ENCODE peak calls at places on chromosomes 13 and 19, in six cellular contexts. N is activated T-cell treated with anti-CD3 and anti-CD28 coated beads for 24 hours, Z is GM13976, P is prostate gland, K is cerebellar nuclear complex, W is ELR. T is an unnamed sample.

GRCh38 chr19:19403373-19403901 is 2.0 kb upstream of the GATAD2A start:
- DNase-seq in N (no peak), Z (no peak), P (no peak), K (no peak), W (peak), T (no peak)

GRCh38 chr13:46531953-46532352 is 21.0 kb upstream of the LRCH1 start:
- DNase-seq in N (no peak), Z (no peak), P (no peak), K (no peak), W (no peak), T (no peak)

GRCh38 chr19:55980415-55980814 is 6.2 kb upstream of the NLRP5 start:
- DNase-seq in N (no peak), Z (no peak), P (no peak), K (no peak), W (no peak), T (no peak)

GRCh38 chr19:6396305-6396704 is 3.3 kb upstream of the GTF2F1 start:
- DNase-seq in N (no peak), Z (no peak), P (no peak), K (no peak), W (no peak), T (no peak)

GRCh38 chr19:1445185-1445931 is 4.6 kb upstream of the APC2 start:
- DNase-seq in N (peak), Z (peak), P (peak), K (no peak), W (peak), T (no peak)

GRCh38 chr13:41398494-41399190 is 58.7 kb upstream of the RGCC start:
- DNase-seq in N (no peak), Z (no peak), P (no peak), K (no peak), W (peak), T (no peak)

GRCh38 chr19:6713773-6714692 is 6.4 kb downstream of the C3 start:
- DNase-seq in N (no peak), Z (no peak), P (no peak), K (no peak), W (no peak), T (no peak)

GRCh38 chr19:35088514-35088913 is 27.1 kb upstream of the FXYD3 start:
- DNase-seq in N (no peak), Z (no peak), P (no peak), K (no peak), W (peak), T (no peak)

GRCh38 chr13:50589139-50589538 is 254.4 kb downstream of the DLEU7 start:
- DNase-seq in N (no peak), Z (peak), P (no peak), K (no peak), W (peak), T (no peak)

GRCh38 chr19:36113895-36114762 is 546 bp downstream of the POLR2I start:
- DNase-seq in N (no peak), Z (peak), P (peak), K (no peak), W (peak), T (no peak)

GRCh38 chr13:113209880-113210421 is 538 bp downstream of the CUL4A start:
- DNase-seq in N (peak), Z (peak), P (peak), K (no peak), W (peak), T (no peak)

GRCh38 chr13:97329331-97329730 is 104.6 kb upstream of the RAP2A start:
- DNase-seq in N (no peak), Z (no peak), P (no peak), K (no peak), W (no peak), T (no peak)

GRCh38 chr19:17041994-17042393 is 15.4 kb upstream of the CPAMD8 start:
- DNase-seq in N (no peak), Z (no peak), P (no peak), K (no peak), W (no peak), T (no peak)

GRCh38 chr19:41646589-41647204 is 19.8 kb upstream of the CEACAM4 start:
- DNase-seq in N (peak), Z (peak), P (no peak), K (no peak), W (peak), T (no peak)

GRCh38 chr13:50414640-50415039 is 399.4 kb downstream of the KCNRG start:
- DNase-seq in N (no peak), Z (no peak), P (no peak), K (no peak), W (no peak), T (no peak)

GRCh38 chr13:101127741-101128353 is 288.5 kb downstream of the NALCN start:
- DNase-seq in N (no peak), Z (peak), P (peak), K (no peak), W (peak), T (no peak)

GRCh38 chr13:30802953-30803478 is 67.7 kb downstream of the ALOX5AP start:
- DNase-seq in N (peak), Z (peak), P (peak), K (peak), W (peak), T (peak)

GRCh38 chr19:55700813-55701212 is 25.8 kb downstream of the EPN1 start:
- DNase-seq in N (no peak), Z (no peak), P (no peak), K (no peak), W (no peak), T (no peak)

GRCh38 chr19:53908106-53908932 is 759 bp upstream of the CACNG7 start:
- DNase-seq in N (peak), Z (peak), P (no peak), K (peak), W (peak), T (no peak)

GRCh38 chr19:38993271-38993670 is 17.7 kb upstream of the FBXO17 start:
- DNase-seq in N (no peak), Z (no peak), P (no peak), K (no peak), W (peak), T (no peak)

GRCh38 chr19:17421942-17422341 is 2.1 kb downstream of the MVB12A start:
- DNase-seq in N (no peak), Z (no peak), P (no peak), K (no peak), W (no peak), T (no peak)

GRCh38 chr13:113129921-113130750 is 7.5 kb downstream of the F10 start:
- DNase-seq in N (peak), Z (no peak), P (no peak), K (no peak), W (no peak), T (no peak)

GRCh38 chr13:53138369-53139036 is 109.9 kb downstream of the OLFM4 start:
- DNase-seq in N (no peak), Z (no peak), P (no peak), K (no peak), W (peak), T (no peak)

GRCh38 chr19:4806384-4806783 is 14.8 kb downstream of the FEM1A start:
- DNase-seq in N (no peak), Z (no peak), P (no peak), K (no peak), W (no peak), T (no peak)

GRCh38 chr13:111632906-111633305 is 312.5 kb downstream of the TEX29 start:
- DNase-seq in N (no peak), Z (no peak), P (no peak), K (no peak), W (no peak), T (no peak)

GRCh38 chr13:67308004-67308772 is 78.1 kb upstream of the PCDH9 start:
- DNase-seq in N (no peak), Z (no peak), P (no peak), K (no peak), W (peak), T (no peak)

GRCh38 chr19:52923782-52924593 is 760 bp upstream of the ZNF888 start:
- DNase-seq in N (no peak), Z (no peak), P (no peak), K (no peak), W (peak), T (peak)

T was measured in thoracic aorta.